ENCODE peak calls at places on chromosomes 6 and 20, in six cellular contexts. One of them, this sample, is unnamed.

GRCh38 chr6:14791525-14791924 is 454.3 kb upstream of the JARID2 start:
- DNase-seq in HCT116: no peak
- DNase-seq in mammary epithelial cell: peak; percentile 37
- DNase-seq in GM23248: peak; percentile 52
- DNase-seq in H1: no peak
- DNase-seq in hepatocyte: no peak
- DNase-seq in this sample: peak; percentile 27

GRCh38 chr20:50226093-50226974 is 35.7 kb downstream of the CEBPB start:
- DNase-seq in HCT116: no peak
- DNase-seq in mammary epithelial cell: no peak
- DNase-seq in GM23248: peak; percentile 73
- DNase-seq in H1: no peak
- DNase-seq in hepatocyte: no peak
- DNase-seq in this sample: no peak

GRCh38 chr6:99225172-99225571 is 124.3 kb downstream of the FAXC start:
- DNase-seq in HCT116: no peak
- DNase-seq in mammary epithelial cell: no peak
- DNase-seq in GM23248: no peak
- DNase-seq in H1: no peak
- DNase-seq in hepatocyte: no peak
- DNase-seq in this sample: no peak

GRCh38 chr6:169993861-169994481 is 242.5 kb downstream of the ERMARD start:
- DNase-seq in HCT116: no peak
- DNase-seq in mammary epithelial cell: no peak
- DNase-seq in GM23248: no peak
- DNase-seq in H1: peak; percentile 39
- DNase-seq in hepatocyte: no peak
- DNase-seq in this sample: no peak

GRCh38 chr6:130670142-130670541 is 157.1 kb upstream of the SMLR1 start:
- DNase-seq in HCT116: no peak
- DNase-seq in mammary epithelial cell: no peak
- DNase-seq in GM23248: no peak
- DNase-seq in H1: no peak
- DNase-seq in hepatocyte: no peak
- DNase-seq in this sample: no peak

GRCh38 chr20:54292186-54292585 is 84.3 kb downstream of the PFDN4 start:
- DNase-seq in HCT116: no peak
- DNase-seq in mammary epithelial cell: peak; percentile 20
- DNase-seq in GM23248: peak; percentile 38
- DNase-seq in H1: no peak
- DNase-seq in hepatocyte: no peak
- DNase-seq in this sample: peak; percentile 40

GRCh38 chr6:130937942-130938604 is 110.9 kb downstream of the SMLR1 start:
- DNase-seq in HCT116: peak; percentile 36
- DNase-seq in mammary epithelial cell: peak; percentile 20
- DNase-seq in GM23248: peak; percentile 57
- DNase-seq in H1: no peak
- DNase-seq in hepatocyte: no peak
- DNase-seq in this sample: peak; percentile 66

GRCh38 chr6:32895006-32895345 is 41.0 kb downstream of the PSMB9 start:
- DNase-seq in HCT116: no peak
- DNase-seq in mammary epithelial cell: no peak
- DNase-seq in GM23248: no peak
- DNase-seq in H1: no peak
- DNase-seq in hepatocyte: no peak
- DNase-seq in this sample: no peak

GRCh38 chr6:152313542-152314482 is 323.4 kb downstream of the SYNE1 start:
- DNase-seq in HCT116: no peak
- DNase-seq in mammary epithelial cell: peak; percentile 21
- DNase-seq in GM23248: peak; percentile 49
- DNase-seq in H1: no peak
- DNase-seq in hepatocyte: peak; percentile 60
- DNase-seq in this sample: no peak

GRCh38 chr20:14956026-14956425 is 618.6 kb upstream of the FLRT3 start:
- DNase-seq in HCT116: no peak
- DNase-seq in mammary epithelial cell: no peak
- DNase-seq in GM23248: no peak
- DNase-seq in H1: no peak
- DNase-seq in hepatocyte: no peak
- DNase-seq in this sample: no peak

GRCh38 chr6:82750570-82750969 is 315.1 kb downstream of the UBE3D start:
- DNase-seq in HCT116: no peak
- DNase-seq in mammary epithelial cell: no peak
- DNase-seq in GM23248: peak; percentile 54
- DNase-seq in H1: no peak
- DNase-seq in hepatocyte: no peak
- DNase-seq in this sample: peak; percentile 7

GRCh38 chr20:46283426-46283825 is 24.9 kb downstream of the CDH22 start:
- DNase-seq in HCT116: no peak
- DNase-seq in mammary epithelial cell: peak; percentile 34
- DNase-seq in GM23248: no peak
- DNase-seq in H1: no peak
- DNase-seq in hepatocyte: no peak
- DNase-seq in this sample: peak; percentile 72

GRCh38 chr6:112618796-112619195 is 271.7 kb downstream of the RFPL4B start:
- DNase-seq in HCT116: peak; percentile 21
- DNase-seq in mammary epithelial cell: no peak
- DNase-seq in GM23248: peak; percentile 25
- DNase-seq in H1: no peak
- DNase-seq in hepatocyte: peak; percentile 18
- DNase-seq in this sample: peak; percentile 16

GRCh38 chr6:35146453-35146852 is 5.3 kb upstream of the TCP11 start:
- DNase-seq in HCT116: peak; percentile 23
- DNase-seq in mammary epithelial cell: peak; percentile 35
- DNase-seq in GM23248: peak; percentile 70
- DNase-seq in H1: peak; percentile 54
- DNase-seq in hepatocyte: peak; percentile 76
- DNase-seq in this sample: peak; percentile 81

GRCh38 chr20:61640846-61641245 is 388.8 kb downstream of the CDH4 start:
- DNase-seq in HCT116: no peak
- DNase-seq in mammary epithelial cell: no peak
- DNase-seq in GM23248: no peak
- DNase-seq in H1: no peak
- DNase-seq in hepatocyte: no peak
- DNase-seq in this sample: no peak

GRCh38 chr6:108592371-108593337 is 31.9 kb downstream of the FOXO3 start:
- DNase-seq in HCT116: no peak
- DNase-seq in mammary epithelial cell: peak; percentile 85
- DNase-seq in GM23248: peak; percentile 92
- DNase-seq in H1: no peak
- DNase-seq in hepatocyte: no peak
- DNase-seq in this sample: no peak

GRCh38 chr6:36838896-36839818 is at the start of gene CPNE5:
- DNase-seq in HCT116: no peak
- DNase-seq in mammary epithelial cell: no peak
- DNase-seq in GM23248: peak; percentile 40
- DNase-seq in H1: peak; percentile 63
- DNase-seq in hepatocyte: peak; percentile 57
- DNase-seq in this sample: no peak

GRCh38 chr20:38337561-38338140 is 8.6 kb upstream of the LBP start:
- DNase-seq in HCT116: peak; percentile 74
- DNase-seq in mammary epithelial cell: peak; percentile 14
- DNase-seq in GM23248: peak; percentile 21
- DNase-seq in H1: peak; percentile 98
- DNase-seq in hepatocyte: peak; percentile 38
- DNase-seq in this sample: peak; percentile 52

GRCh38 chr6:148200302-148200701 is 142.3 kb upstream of the SASH1 start:
- DNase-seq in HCT116: no peak
- DNase-seq in mammary epithelial cell: no peak
- DNase-seq in GM23248: peak; percentile 19
- DNase-seq in H1: no peak
- DNase-seq in hepatocyte: no peak
- DNase-seq in this sample: no peak

GRCh38 chr6:148199584-148199983 is 143.1 kb upstream of the SASH1 start:
- DNase-seq in HCT116: no peak
- DNase-seq in mammary epithelial cell: no peak
- DNase-seq in GM23248: no peak
- DNase-seq in H1: no peak
- DNase-seq in hepatocyte: no peak
- DNase-seq in this sample: no peak

GRCh38 chr6:148203281-148203925 is 139.2 kb upstream of the SASH1 start:
- DNase-seq in HCT116: no peak
- DNase-seq in mammary epithelial cell: no peak
- DNase-seq in GM23248: peak; percentile 62
- DNase-seq in H1: no peak
- DNase-seq in hepatocyte: no peak
- DNase-seq in this sample: no peak

GRCh38 chr6:148208298-148208697 is 134.3 kb upstream of the SASH1 start:
- DNase-seq in HCT116: no peak
- DNase-seq in mammary epithelial cell: no peak
- DNase-seq in GM23248: no peak
- DNase-seq in H1: no peak
- DNase-seq in hepatocyte: no peak
- DNase-seq in this sample: no peak

GRCh38 chr6:148203970-148204369 is 138.7 kb upstream of the SASH1 start:
- DNase-seq in HCT116: no peak
- DNase-seq in mammary epithelial cell: no peak
- DNase-seq in GM23248: peak; percentile 71
- DNase-seq in H1: no peak
- DNase-seq in hepatocyte: no peak
- DNase-seq in this sample: no peak
- TF ChIP-seq EZH2 in HCT116: no peak
- TF ChIP-seq EZH2 in mammary epithelial cell: no peak
- TF ChIP-seq EZH2 in GM23248: no peak
- TF ChIP-seq EZH2 in H1: no peak
- TF ChIP-seq EZH2 in hepatocyte: no peak
- TF ChIP-seq EZH2 in this sample: no peak

GRCh38 chr6:6005467-6006427 is 978 bp downstream of the NRN1 start:
- DNase-seq in HCT116: no peak
- DNase-seq in mammary epithelial cell: no peak
- DNase-seq in GM23248: peak; percentile 59
- DNase-seq in H1: no peak
- DNase-seq in hepatocyte: no peak
- DNase-seq in this sample: no peak

GRCh38 chr6:6008648-6009421 is 2.1 kb upstream of the NRN1 start:
- DNase-seq in HCT116: peak; percentile 36
- DNase-seq in mammary epithelial cell: peak; percentile 80
- DNase-seq in GM23248: peak; percentile 95
- DNase-seq in H1: peak; percentile 84
- DNase-seq in hepatocyte: peak; percentile 82
- DNase-seq in this sample: peak; percentile 75

GRCh38 chr6:6008114-6008647 is 1.5 kb upstream of the NRN1 start:
- DNase-seq in HCT116: no peak
- DNase-seq in mammary epithelial cell: no peak
- DNase-seq in GM23248: peak; percentile 57
- DNase-seq in H1: no peak
- DNase-seq in hepatocyte: no peak
- DNase-seq in this sample: no peak

GRCh38 chr6:6006428-6007310 is at the start of gene NRN1:
- DNase-seq in HCT116: no peak
- DNase-seq in mammary epithelial cell: peak; percentile 61
- DNase-seq in GM23248: peak; percentile 91
- DNase-seq in H1: peak; percentile 54
- DNase-seq in hepatocyte: no peak
- DNase-seq in this sample: no peak

DNA sequence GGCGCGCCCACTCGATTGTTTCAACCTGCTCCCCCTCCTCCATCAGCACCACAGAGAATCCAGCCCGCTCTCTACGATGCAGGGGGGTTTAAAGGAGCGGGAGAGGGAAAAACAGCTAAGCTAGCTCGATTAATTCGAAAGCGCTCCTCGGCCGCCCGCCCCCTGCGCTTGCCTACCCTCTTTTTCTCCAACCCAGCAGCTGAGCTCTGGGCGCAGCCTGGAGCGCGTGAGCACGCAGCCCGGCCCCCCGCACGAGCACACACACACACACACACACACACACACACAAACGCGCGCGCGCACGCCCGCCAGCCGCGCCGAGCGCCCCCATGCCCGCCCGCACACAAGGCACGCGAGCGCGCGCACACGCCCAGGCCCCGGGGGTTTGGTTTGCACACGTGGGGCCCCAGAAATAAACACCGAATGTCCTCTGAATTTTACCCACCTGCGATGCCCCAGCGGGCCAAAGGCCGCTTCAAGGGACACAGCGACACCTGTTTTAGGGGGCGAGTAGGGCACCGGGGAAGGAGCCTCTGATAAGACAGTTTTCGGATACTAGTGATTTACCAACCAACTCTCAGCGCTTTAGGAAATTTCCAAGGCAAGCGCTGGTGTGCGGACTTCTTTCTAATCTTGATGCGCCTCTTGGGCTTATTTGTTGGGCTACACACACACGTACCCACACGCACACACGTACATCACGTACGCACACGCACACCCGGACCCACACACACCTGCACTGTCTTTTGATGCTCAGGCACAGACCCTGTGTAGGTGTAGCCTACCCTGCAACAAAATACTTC is 787 bp upstream of the NRN1 start:
- DNase-seq in HCT116: no peak
- DNase-seq in mammary epithelial cell: peak; percentile 34
- DNase-seq in GM23248: peak; percentile 72
- DNase-seq in H1: peak; percentile 73
- DNase-seq in hepatocyte: no peak
- DNase-seq in this sample: no peak
- TF ChIP-seq EZH2 in HCT116: no peak
- TF ChIP-seq EZH2 in mammary epithelial cell: peak; percentile 93
- TF ChIP-seq EZH2 in GM23248: no peak
- TF ChIP-seq EZH2 in H1: no peak
- TF ChIP-seq EZH2 in hepatocyte: peak; percentile 85
- TF ChIP-seq EZH2 in this sample: no peak

GRCh38 chr6:68635706-68636513 is 828 bp downstream of the ADGRB3 start:
- DNase-seq in HCT116: no peak
- DNase-seq in mammary epithelial cell: no peak
- DNase-seq in GM23248: peak; percentile 30
- DNase-seq in H1: peak; percentile 53
- DNase-seq in hepatocyte: peak; percentile 37
- DNase-seq in this sample: no peak
- TF ChIP-seq EZH2 in HCT116: no peak
- TF ChIP-seq EZH2 in mammary epithelial cell: peak; percentile 71
- TF ChIP-seq EZH2 in GM23248: peak; percentile 56
- TF ChIP-seq EZH2 in H1: peak; percentile 35
- TF ChIP-seq EZH2 in hepatocyte: peak; percentile 55
- TF ChIP-seq EZH2 in this sample: peak; percentile 79

DNA sequence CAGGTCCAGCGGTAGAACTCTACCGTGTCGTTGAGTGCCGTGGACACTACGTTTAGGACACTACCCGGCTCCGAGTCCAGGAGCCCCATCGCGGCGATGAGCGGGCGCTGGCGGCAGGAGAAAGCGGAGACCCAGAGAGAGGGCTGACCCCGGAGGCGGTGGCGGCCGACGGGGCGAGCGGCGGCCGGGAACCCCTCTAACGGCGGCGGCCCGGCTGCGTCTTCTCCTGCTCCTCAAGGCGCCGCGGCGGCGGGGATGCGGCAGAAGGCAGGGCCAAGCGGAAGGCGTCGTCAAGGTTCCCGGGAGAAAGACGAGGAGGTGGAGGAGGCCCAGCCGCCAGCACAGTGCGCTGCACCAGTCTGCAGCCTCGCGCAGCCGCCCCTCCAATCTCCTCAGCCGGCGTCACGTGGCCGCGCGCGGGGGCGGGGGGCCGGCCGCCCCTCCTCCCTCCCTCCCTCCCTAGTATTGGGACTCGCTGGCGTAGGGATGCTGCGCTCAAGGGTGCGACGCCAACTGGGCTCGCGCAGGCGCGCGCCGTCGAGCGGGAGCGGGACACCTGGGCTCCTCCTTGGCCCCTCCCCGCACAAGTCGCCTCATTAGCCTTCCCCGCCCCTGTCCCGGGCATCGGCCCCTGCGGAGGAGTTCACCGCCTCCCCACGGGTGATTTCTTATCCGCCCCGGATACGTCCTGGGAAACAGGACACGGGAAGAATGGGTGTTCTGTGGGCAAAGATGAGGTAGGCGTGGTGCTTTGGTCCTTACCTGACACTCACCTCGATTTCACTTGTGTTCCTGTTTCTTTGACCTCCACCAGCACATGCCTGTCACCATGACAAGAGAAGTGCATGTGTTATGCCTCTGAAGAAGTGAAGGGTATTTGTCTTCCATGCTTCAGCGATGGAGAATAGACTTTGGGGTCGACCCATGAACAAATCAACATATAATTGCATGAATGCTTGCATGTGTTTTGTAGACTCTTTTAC is at the start of gene ELOVL4:
- DNase-seq in HCT116: no peak
- DNase-seq in mammary epithelial cell: peak; percentile 92
- DNase-seq in GM23248: peak; percentile 87
- DNase-seq in H1: peak; percentile 82
- DNase-seq in hepatocyte: peak; percentile 82
- DNase-seq in this sample: peak; percentile 77
- TF ChIP-seq EZH2 in HCT116: no peak
- TF ChIP-seq EZH2 in mammary epithelial cell: no peak
- TF ChIP-seq EZH2 in GM23248: no peak
- TF ChIP-seq EZH2 in H1: no peak
- TF ChIP-seq EZH2 in hepatocyte: no peak
- TF ChIP-seq EZH2 in this sample: no peak

This sample was measured in PC-3.